ENCODE peak calls at places on chromosomes 6 and 20, in five cellular contexts. P, R, C, Q and Y are unnamed samples.

GRCh38 chr6:163738725-163739124 is 324.2 kb downstream of the QKI start:
- DNase-seq in P (no peak), R (no peak), C (no peak), Q (no peak), Y (no peak)

GRCh38 chr20:14879020-14879697 is 541.7 kb upstream of the FLRT3 start:
- DNase-seq in P (no peak), R (peak), C (no peak), Q (no peak), Y (no peak)

GRCh38 chr6:170057034-170057734 is 233.7 kb downstream of the DLL1 start:
- DNase-seq in P (no peak), R (no peak), C (no peak), Q (no peak), Y (no peak)

GRCh38 chr6:31952140-31952805 is 6.4 kb downstream of the CFB start:
- DNase-seq in P (peak), R (peak), C (peak), Q (no peak), Y (peak)

GRCh38 chr6:103335412-103335811 is 1524.3 kb downstream of the HACE1 start:
- DNase-seq in P (peak), R (no peak), C (no peak), Q (no peak), Y (no peak)

GRCh38 chr6:20658053-20658452 is 123.8 kb downstream of the CDKAL1 start:
- DNase-seq in P (no peak), R (peak), C (no peak), Q (no peak), Y (no peak)

GRCh38 chr6:7973603-7974002 is 63.0 kb upstream of the TXNDC5 start:
- DNase-seq in P (no peak), R (peak), C (no peak), Q (no peak), Y (no peak)

GRCh38 chr6:161141173-161141572 is 132.7 kb downstream of the AGPAT4 start:
- DNase-seq in P (no peak), R (no peak), C (peak), Q (no peak), Y (no peak)

GRCh38 chr6:41874741-41875140 is 20.4 kb downstream of the USP49 start:
- DNase-seq in P (no peak), R (no peak), C (no peak), Q (no peak), Y (peak)

GRCh38 chr6:30787954-30788353 is 43.6 kb upstream of the IER3 start:
- DNase-seq in P (no peak), R (peak), C (no peak), Q (no peak), Y (peak)

GRCh38 chr6:69489970-69490369 is 306.8 kb downstream of the LMBRD1 start:
- DNase-seq in P (no peak), R (no peak), C (no peak), Q (no peak), Y (no peak)

GRCh38 chr6:43878823-43879495 is 108.9 kb downstream of the VEGFA start:
- DNase-seq in P (no peak), R (no peak), C (no peak), Q (no peak), Y (no peak)

GRCh38 chr6:170050591-170051041 is 240.3 kb downstream of the DLL1 start:
- DNase-seq in P (no peak), R (no peak), C (no peak), Q (no peak), Y (no peak)

GRCh38 chr20:46631212-46631869 is 19.9 kb downstream of the SLC13A3 start:
- DNase-seq in P (no peak), R (peak), C (no peak), Q (no peak), Y (peak)

GRCh38 chr6:14748679-14749078 is 497.2 kb upstream of the JARID2 start:
- DNase-seq in P (no peak), R (no peak), C (no peak), Q (no peak), Y (no peak)

GRCh38 chr6:25442898-25443297 is 163.7 kb downstream of the CARMIL1 start:
- DNase-seq in P (no peak), R (no peak), C (no peak), Q (no peak), Y (no peak)

GRCh38 chr6:18110160-18110559 is 12.3 kb downstream of the NHLRC1 start:
- DNase-seq in P (no peak), R (no peak), C (no peak), Q (no peak), Y (no peak)

GRCh38 chr20:35823147-35823546 is 51.3 kb downstream of the PHF20 start:
- DNase-seq in P (no peak), R (no peak), C (peak), Q (no peak), Y (no peak)

GRCh38 chr20:7302256-7302655 is 534.8 kb downstream of the BMP2 start:
- DNase-seq in P (peak), R (no peak), C (no peak), Q (no peak), Y (no peak)

GRCh38 chr20:56440346-56441007 is 27.9 kb upstream of the RTF2 start:
- DNase-seq in P (no peak), R (no peak), C (no peak), Q (peak), Y (peak)

GRCh38 chr6:158303210-158303731 is 9.0 kb upstream of the TULP4 start:
- DNase-seq in P (no peak), R (peak), C (no peak), Q (no peak), Y (no peak)

GRCh38 chr6:81638366-81638765 is 114.1 kb downstream of the TENT5A start:
- DNase-seq in P (no peak), R (no peak), C (no peak), Q (no peak), Y (no peak)

GRCh38 chr6:136753624-136754023 is 38.7 kb downstream of the MAP3K5 start:
- DNase-seq in P (peak), R (no peak), C (no peak), Q (no peak), Y (no peak)

GRCh38 chr6:52849137-52849536 is 8.5 kb upstream of the GSTA5 start:
- DNase-seq in P (no peak), R (no peak), C (no peak), Q (no peak), Y (no peak)

GRCh38 chr6:55913213-55914195 is 38.1 kb upstream of the BMP5 start:
- DNase-seq in P (peak), R (no peak), C (no peak), Q (no peak), Y (no peak)

GRCh38 chr6:49151957-49152356 is 311.1 kb downstream of the MMUT start:
- DNase-seq in P (no peak), R (no peak), C (no peak), Q (no peak), Y (no peak)

GRCh38 chr20:10065154-10065833 is 30.5 kb downstream of the ANKEF1 start:
- DNase-seq in P (no peak), R (no peak), C (no peak), Q (no peak), Y (no peak)

GRCh38 chr6:33211136-33211535 is 2.8 kb downstream of the RING1 start:
- DNase-seq in P (no peak), R (no peak), C (peak), Q (no peak), Y (no peak)

GRCh38 chr6:134123666-134124208 is 71.3 kb upstream of the SLC2A12 start:
- DNase-seq in P (peak), R (peak), C (peak), Q (peak), Y (no peak)

GRCh38 chr20:37624963-37625362 is 68.9 kb upstream of the CTNNBL1 start:
- DNase-seq in P (no peak), R (no peak), C (no peak), Q (no peak), Y (no peak)

GRCh38 chr6:163494279-163494727 is 79.8 kb downstream of the QKI start:
- DNase-seq in P (no peak), R (no peak), C (no peak), Q (no peak), Y (no peak)

GRCh38 chr6:31407699-31408098 is 4.3 kb downstream of the MICA start:
- DNase-seq in P (no peak), R (no peak), C (no peak), Q (no peak), Y (no peak)

GRCh38 chr6:127367023-127367375 is 23.6 kb upstream of the ECHDC1 start:
- DNase-seq in P (no peak), R (no peak), C (no peak), Q (no peak), Y (no peak)

GRCh38 chr6:127365874-127366273 is 22.5 kb upstream of the ECHDC1 start:
- DNase-seq in P (no peak), R (no peak), C (no peak), Q (no peak), Y (no peak)

GRCh38 chr6:127366281-127367022 is 23.0 kb upstream of the ECHDC1 start:
- DNase-seq in P (peak), R (no peak), C (peak), Q (no peak), Y (no peak)
- TF ChIP-seq POLR2AphosphoS5 in P (no peak), R (no peak), C (no peak), Q (no peak), Y (no peak)

DNA sequence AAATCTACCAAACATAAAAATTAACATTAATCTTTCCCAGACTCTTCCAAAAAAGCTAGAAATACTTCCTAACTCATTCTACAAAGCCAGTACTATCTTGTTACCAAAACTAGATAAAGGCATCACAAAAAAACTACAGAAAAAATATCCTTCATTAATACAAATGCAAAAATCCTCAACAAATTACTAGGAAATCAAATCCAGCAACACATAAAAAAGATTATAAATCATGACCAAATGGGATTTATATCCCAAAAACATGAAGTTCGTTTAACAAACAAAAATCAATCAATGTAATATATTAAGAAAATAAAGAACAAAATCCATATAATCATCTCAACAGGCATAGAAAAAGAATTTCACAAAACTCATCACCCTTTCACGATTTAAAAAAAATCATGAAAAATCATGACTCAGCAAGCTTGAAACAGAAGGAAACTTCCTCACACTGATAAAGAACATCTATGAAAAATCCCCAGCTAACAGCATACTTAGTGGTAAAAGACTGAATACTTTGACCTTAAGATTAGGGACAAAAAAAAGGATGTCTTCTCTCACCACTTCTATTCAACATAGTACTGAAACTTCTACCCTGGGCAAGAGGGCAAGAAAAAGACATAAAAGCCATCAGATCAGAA is 43.2 kb downstream of the RANBP9 start:
- DNase-seq in P (no peak), R (no peak), C (peak), Q (peak), Y (no peak)
- TF ChIP-seq REST in P (no peak), R (no peak), C (no peak), Q (no peak), Y (no peak)

GRCh38 chr6:3850451-3851203 is 1.5 kb downstream of the FAM50B start:
- DNase-seq in P (no peak), R (no peak), C (no peak), Q (peak), Y (no peak)

GRCh38 chr6:3849681-3850450 is 693 bp downstream of the FAM50B start:
- DNase-seq in P (peak), R (no peak), C (no peak), Q (no peak), Y (no peak)

GRCh38 chr6:3848380-3848779 is 793 bp upstream of the FAM50B start:
- DNase-seq in P (peak), R (no peak), C (no peak), Q (no peak), Y (peak)

GRCh38 chr6:3847521-3847920 is 1.7 kb upstream of the FAM50B start:
- DNase-seq in P (no peak), R (no peak), C (no peak), Q (no peak), Y (no peak)

DNA sequence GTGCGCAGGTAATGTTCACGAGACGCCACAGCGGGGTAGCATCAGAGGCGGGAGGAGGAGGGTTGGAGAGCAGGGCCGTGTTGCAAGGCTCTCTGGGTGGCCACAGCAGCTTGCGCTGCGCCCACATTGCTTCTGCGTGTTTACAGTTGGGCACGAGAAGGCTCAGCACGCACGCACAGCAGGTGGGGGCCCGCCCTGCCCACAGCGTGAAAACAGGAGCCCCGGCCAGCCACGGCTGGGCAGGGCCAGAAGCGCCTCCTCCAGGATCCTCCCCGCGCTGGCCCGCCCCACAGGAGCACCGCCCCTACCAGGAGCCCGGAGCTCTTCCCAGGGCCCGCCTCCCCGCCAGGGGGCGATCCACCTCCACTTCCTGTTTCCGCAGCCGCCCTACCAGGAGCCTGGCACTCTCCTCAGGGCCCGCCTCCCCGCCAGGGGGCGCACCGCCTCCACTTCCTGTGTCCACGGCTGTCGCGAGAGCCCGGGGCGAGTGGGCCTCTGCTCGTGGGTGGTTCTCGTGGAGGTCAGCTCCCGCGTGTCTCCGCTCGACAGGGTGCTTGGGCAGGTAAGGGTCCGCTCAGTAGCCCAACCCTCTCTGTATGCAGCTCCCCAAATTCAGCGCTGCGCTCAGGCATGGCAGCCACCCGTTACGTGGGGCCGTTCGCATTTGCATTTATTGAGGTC is at the start of gene FAM50B:
- DNase-seq in P (peak), R (no peak), C (peak), Q (peak), Y (peak)
- TF ChIP-seq POLR2AphosphoS5 in P (peak), R (no peak), C (no peak), Q (peak), Y (peak)

GRCh38 chr6:3075522-3076113 is 7.3 kb downstream of the RIPK1 start:
- DNase-seq in P (peak), R (peak), C (no peak), Q (no peak), Y (no peak)
- TF ChIP-seq REST in P (no peak), R (no peak), C (no peak), Q (no peak), Y (no peak)

DNA sequence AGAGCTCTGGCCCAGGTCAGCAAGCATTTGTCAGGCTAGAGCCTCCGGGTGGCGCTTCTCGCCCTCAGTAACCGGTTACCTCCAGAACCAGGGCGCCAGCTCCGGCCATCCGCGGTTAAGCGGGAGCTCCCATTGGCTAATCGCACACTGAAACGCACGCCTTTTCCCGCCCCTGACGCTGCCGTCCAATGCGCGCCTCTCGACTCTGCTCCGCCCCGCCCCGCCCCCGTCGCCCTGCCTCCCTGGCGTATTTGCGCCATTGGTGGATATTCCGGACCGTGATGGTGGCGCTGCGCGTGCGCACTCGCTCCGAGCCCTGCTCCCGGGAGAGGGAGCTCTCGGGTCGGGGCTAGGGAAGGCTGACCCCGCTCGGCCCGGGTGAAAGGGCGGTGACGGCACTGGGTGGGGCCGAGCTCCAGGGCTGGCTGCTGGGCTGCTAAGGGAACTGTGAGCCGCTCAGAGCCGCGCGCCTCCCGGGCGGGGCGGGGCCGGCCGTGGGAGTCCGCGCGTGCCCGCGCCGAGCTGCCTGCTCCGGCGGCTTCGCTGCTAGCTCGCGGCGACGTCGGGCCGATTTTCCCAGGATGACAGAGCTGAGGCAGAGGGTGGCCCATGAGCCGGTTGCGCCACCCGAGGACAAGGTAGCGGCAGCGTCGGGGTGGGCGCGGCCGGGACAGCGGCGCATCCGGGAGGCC is at the start of gene CDS2:
- DNase-seq in P (peak), R (peak), C (peak), Q (peak), Y (peak)
- TF ChIP-seq POLR2AphosphoS5 in P (peak), R (peak), C (peak), Q (no peak), Y (no peak)

GRCh38 chr20:21077809-21078345 is 28.3 kb downstream of the LINC00237 start:
- DNase-seq in P (no peak), R (peak), C (no peak), Q (no peak), Y (no peak)
- TF ChIP-seq REST in P (no peak), R (no peak), C (no peak), Q (no peak), Y (no peak)